ENCODE peak calls at places on chromosomes 11 and 22, in four cellular contexts. One of them, this sample, is unnamed.

GRCh38 chr11:64141081-64141783 is 24.7 kb downstream of the MACROD1 start:
- DNase-seq in H1: no peak
- DNase-seq in H9: no peak
- DNase-seq in IMR-90: no peak
- DNase-seq in this sample: no peak

GRCh38 chr11:111765320-111765983 is 737 bp downstream of the PPP2R1B start:
- DNase-seq in H1: no peak
- DNase-seq in IMR-90: no peak
- DNase-seq in H9: no peak
- DNase-seq in this sample: no peak

GRCh38 chr11:128940603-128941002 is 2.1 kb downstream of the TP53AIP1 start:
- DNase-seq in H9: no peak
- DNase-seq in H1: no peak
- DNase-seq in IMR-90: no peak
- DNase-seq in this sample: no peak

GRCh38 chr11:89381094-89381493 is 110.1 kb downstream of the NOX4 start:
- DNase-seq in H9: no peak
- DNase-seq in H1: no peak
- DNase-seq in IMR-90: peak; percentile 98
- DNase-seq in this sample: peak; percentile 60

GRCh38 chr11:102216433-102217163 is 100.7 kb upstream of the BIRC3 start:
- DNase-seq in H9: no peak
- DNase-seq in IMR-90: no peak
- DNase-seq in H1: no peak
- DNase-seq in this sample: no peak

GRCh38 chr11:90423378-90423777 is 200.5 kb upstream of the CHORDC1 start:
- DNase-seq in IMR-90: no peak
- DNase-seq in H9: no peak
- DNase-seq in H1: no peak
- DNase-seq in this sample: no peak

GRCh38 chr22:47822459-47822858 is 1060.0 kb downstream of the TBC1D22A start:
- DNase-seq in H9: no peak
- DNase-seq in IMR-90: no peak
- DNase-seq in H1: no peak
- DNase-seq in this sample: no peak

GRCh38 chr11:36009469-36009868 is 65.6 kb downstream of the LDLRAD3 start:
- DNase-seq in H1: no peak
- DNase-seq in IMR-90: peak; percentile 68
- DNase-seq in H9: no peak
- DNase-seq in this sample: no peak

GRCh38 chr22:29155966-29156365 is 49.7 kb upstream of the EMID1 start:
- DNase-seq in H1: no peak
- DNase-seq in H9: no peak
- DNase-seq in IMR-90: no peak
- DNase-seq in this sample: no peak

GRCh38 chr11:78796956-78797355 is 222.3 kb upstream of the NARS2 start:
- DNase-seq in H9: no peak
- DNase-seq in IMR-90: peak; percentile 100
- DNase-seq in H1: no peak
- DNase-seq in this sample: no peak

GRCh38 chr11:110486176-110486575 is 56.4 kb downstream of the FDX1 start:
- DNase-seq in H1: no peak
- DNase-seq in H9: no peak
- DNase-seq in IMR-90: no peak
- DNase-seq in this sample: no peak

GRCh38 chr22:25998118-25998775 is 171.0 kb upstream of the SEZ6L start:
- DNase-seq in H9: no peak
- DNase-seq in IMR-90: no peak
- DNase-seq in H1: no peak
- DNase-seq in this sample: no peak

GRCh38 chr11:19013181-19013857 is 47.2 kb downstream of the MRGPRX2 start:
- DNase-seq in H9: peak; percentile 49
- DNase-seq in H1: peak; percentile 59
- DNase-seq in IMR-90: no peak
- DNase-seq in this sample: peak; percentile 39

GRCh38 chr11:76588455-76589325 is 81.9 kb downstream of the LRRC32 start:
- DNase-seq in H1: no peak
- DNase-seq in IMR-90: peak; percentile 25
- DNase-seq in H9: no peak
- DNase-seq in this sample: no peak

GRCh38 chr22:50292643-50293440 is 14.6 kb downstream of the PLXNB2 start:
- DNase-seq in IMR-90: no peak
- DNase-seq in H9: no peak
- DNase-seq in H1: peak; percentile 65
- DNase-seq in this sample: no peak

GRCh38 chr11:95453616-95454118 is 222.7 kb upstream of the SESN3 start:
- DNase-seq in H9: no peak
- DNase-seq in H1: no peak
- DNase-seq in IMR-90: no peak
- DNase-seq in this sample: no peak

GRCh38 chr11:133810179-133810550 is 35.1 kb downstream of the SPATA19 start:
- DNase-seq in H1: no peak
- DNase-seq in IMR-90: no peak
- DNase-seq in H9: no peak
- DNase-seq in this sample: no peak

GRCh38 chr11:78811622-78812021 is 237.0 kb upstream of the NARS2 start:
- DNase-seq in IMR-90: peak; percentile 24
- DNase-seq in H1: no peak
- DNase-seq in H9: no peak
- DNase-seq in this sample: no peak

GRCh38 chr22:48748113-48748859 is 1079.4 kb downstream of the BRD1 start:
- DNase-seq in H1: peak; percentile 35
- DNase-seq in IMR-90: no peak
- DNase-seq in H9: peak; percentile 24
- DNase-seq in this sample: no peak

GRCh38 chr11:95699631-95700470 is 89.7 kb downstream of the FAM76B start:
- DNase-seq in H1: no peak
- DNase-seq in H9: no peak
- DNase-seq in IMR-90: peak; percentile 49
- DNase-seq in this sample: no peak

GRCh38 chr11:60785806-60786361 is 751 bp downstream of the MS4A10 start:
- DNase-seq in IMR-90: peak; percentile 57
- DNase-seq in H9: no peak
- DNase-seq in H1: no peak
- DNase-seq in this sample: no peak

GRCh38 chr11:64877390-64878222 is 815 bp downstream of the EHD1 start:
- DNase-seq in IMR-90: no peak
- DNase-seq in H9: no peak
- DNase-seq in H1: no peak
- DNase-seq in this sample: no peak

GRCh38 chr11:73547706-73548105 is 50.2 kb downstream of the FAM168A start:
- DNase-seq in H1: no peak
- DNase-seq in H9: no peak
- DNase-seq in IMR-90: no peak
- DNase-seq in this sample: no peak

GRCh38 chr11:121762820-121763219 is 310.1 kb upstream of the SORL1-AS1 start:
- DNase-seq in H9: peak; percentile 43
- DNase-seq in H1: no peak
- DNase-seq in IMR-90: peak; percentile 52
- DNase-seq in this sample: peak; percentile 14

GRCh38 chr22:40751250-40751649 is 67.9 kb downstream of the SLC25A17 start:
- DNase-seq in H9: no peak
- DNase-seq in IMR-90: no peak
- DNase-seq in H1: no peak
- DNase-seq in this sample: no peak

GRCh38 chr22:40749829-40750228 is 69.3 kb downstream of the SLC25A17 start:
- DNase-seq in IMR-90: no peak
- DNase-seq in H1: no peak
- DNase-seq in H9: no peak
- DNase-seq in this sample: peak; percentile 92

GRCh38 chr22:40757071-40757470 is 62.1 kb downstream of the SLC25A17 start:
- DNase-seq in H1: no peak
- DNase-seq in H9: no peak
- DNase-seq in IMR-90: peak; percentile 69
- DNase-seq in this sample: no peak

GRCh38 chr22:40749006-40749405 is 69.7 kb downstream of the MCHR1 start:
- DNase-seq in H9: peak; percentile 32
- DNase-seq in H1: no peak
- DNase-seq in IMR-90: no peak
- DNase-seq in this sample: no peak

GRCh38 chr22:40753114-40753513 is 66.0 kb downstream of the SLC25A17 start:
- DNase-seq in H1: no peak
- DNase-seq in IMR-90: no peak
- DNase-seq in H9: no peak
- DNase-seq in this sample: no peak
- H3K56ac ChIP-seq in H1: no peak overlapping the region
- H3K56ac ChIP-seq in IMR-90: no peak overlapping the region
- H3K56ac ChIP-seq in H9: no peak overlapping the region
- H3K56ac ChIP-seq in this sample: no peak overlapping the region

GRCh38 chr11:3052109-3052479 is 5.1 kb downstream of the CARS1 start:
- DNase-seq in IMR-90: no peak
- DNase-seq in H1: no peak
- DNase-seq in H9: no peak
- DNase-seq in this sample: no peak

GRCh38 chr11:3051435-3052108 is 5.7 kb downstream of the CARS1 start:
- DNase-seq in H1: no peak
- DNase-seq in H9: no peak
- DNase-seq in IMR-90: no peak
- DNase-seq in this sample: peak; percentile 38

GRCh38 chr11:3049430-3050243 is 7.6 kb downstream of the CARS1 start:
- DNase-seq in IMR-90: peak; percentile 98
- DNase-seq in H9: no peak
- DNase-seq in H1: no peak
- DNase-seq in this sample: no peak

GRCh38 chr11:3052567-3052966 is 4.7 kb downstream of the CARS1 start:
- DNase-seq in H1: no peak
- DNase-seq in IMR-90: no peak
- DNase-seq in H9: no peak
- DNase-seq in this sample: no peak

GRCh38 chr11:3050386-3051325 is 6.6 kb downstream of the CARS1 start:
- DNase-seq in H1: no peak
- DNase-seq in IMR-90: no peak
- DNase-seq in H9: no peak
- DNase-seq in this sample: no peak
- H2BK5ac ChIP-seq in H1: peak overlapping the region; percentile 0
- H2BK5ac ChIP-seq in IMR-90: peak overlapping the region; percentile 62
- H2BK5ac ChIP-seq in H9: no peak overlapping the region
- H2BK5ac ChIP-seq in this sample: no peak overlapping the region

GRCh38 chr11:118258410-118258809 is 5.7 kb downstream of the MPZL2 start:
- DNase-seq in IMR-90: no peak
- DNase-seq in H9: no peak
- DNase-seq in H1: no peak
- DNase-seq in this sample: peak; percentile 34

GRCh38 chr11:118247041-118247440 is 5.1 kb downstream of the MPZL3 start:
- DNase-seq in H9: no peak
- DNase-seq in H1: no peak
- DNase-seq in IMR-90: no peak
- DNase-seq in this sample: no peak

GRCh38 chr11:118251858-118252652 is at the start of gene MPZL3:
- DNase-seq in H9: peak; percentile 92
- DNase-seq in IMR-90: peak; percentile 44
- DNase-seq in H1: peak; percentile 87
- DNase-seq in this sample: peak; percentile 96

GRCh38 chr11:118252688-118253087 is 523 bp upstream of the MPZL3 start:
- DNase-seq in IMR-90: no peak
- DNase-seq in H9: no peak
- DNase-seq in H1: no peak
- DNase-seq in this sample: no peak
- H3K4me1 ChIP-seq in IMR-90: no peaks in the 10 kb centered on the region
- H3K4me1 ChIP-seq in H9: no peaks in the 10 kb centered on the region
- H3K4me1 ChIP-seq in H1: no peaks in the 10 kb centered on the region
- H3K4me1 ChIP-seq in this sample: no peaks in the 10 kb centered on the region

GRCh38 chr22:27213291-27213690 is 555.9 kb downstream of the MIAT start:
- DNase-seq in H1: no peak
- DNase-seq in H9: peak; percentile 5
- DNase-seq in IMR-90: no peak
- DNase-seq in this sample: no peak

GRCh38 chr22:27210111-27210739 is 552.8 kb downstream of the MIAT start:
- DNase-seq in H1: no peak
- DNase-seq in IMR-90: no peak
- DNase-seq in H9: peak; percentile 21
- DNase-seq in this sample: no peak

GRCh38 chr22:27213766-27214581 is 556.6 kb downstream of the MIAT start:
- DNase-seq in H9: peak; percentile 9
- DNase-seq in H1: no peak
- DNase-seq in IMR-90: peak; percentile 55
- DNase-seq in this sample: no peak

GRCh38 chr22:27212617-27213177 is 555.3 kb downstream of the MIAT start:
- DNase-seq in H9: no peak
- DNase-seq in H1: no peak
- DNase-seq in IMR-90: peak; percentile 98
- DNase-seq in this sample: peak; percentile 44

DNA sequence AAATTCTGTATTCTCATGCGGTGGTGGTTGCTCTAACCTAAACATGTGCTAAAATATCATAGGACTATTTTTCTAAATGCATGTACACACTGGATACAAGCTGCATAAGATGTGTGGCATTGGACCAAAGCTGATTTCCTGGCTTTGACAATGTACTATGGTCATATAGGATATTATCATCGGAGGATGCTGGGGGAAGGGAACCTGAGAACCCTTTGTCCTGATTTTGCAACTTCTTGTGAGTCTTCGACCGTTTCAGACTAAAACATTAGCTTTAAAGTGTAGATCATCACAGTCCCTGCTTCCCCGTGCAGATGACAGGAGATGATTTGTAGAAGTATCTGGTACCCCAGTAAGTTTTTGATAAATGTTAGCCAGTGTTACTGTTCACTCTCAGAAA is 554.7 kb downstream of the MIAT start:
- DNase-seq in H9: no peak
- DNase-seq in IMR-90: no peak
- DNase-seq in H1: no peak
- DNase-seq in this sample: no peak
- H3K56ac ChIP-seq in H9: no peak overlapping the region
- H3K56ac ChIP-seq in IMR-90: peak overlapping the region; percentile 27
- H3K56ac ChIP-seq in H1: no peak overlapping the region
- H3K56ac ChIP-seq in this sample: no peak overlapping the region

This sample was measured in mesendoderm.